ENCODE peak calls at places on chromosomes 6 and 20, in nine cellular contexts. L is thyroid gland, E is breast epithelium, I is IMR-90, W is hepatocyte, Q is mammary epithelial cell, T is neuronal stem cell, F is tibial nerve, G is fibroblast of lung. S is an unnamed sample.

GRCh38 chr20:23161968-23162696 is 76.0 kb upstream of the CD93 start:
- DNase-seq in L (peak), F (peak), W (peak), E (peak), Q (no peak), T (no peak), G (peak), I (no peak), S (no peak)

GRCh38 chr6:6201200-6201599 is 119.3 kb downstream of the F13A1 start:
- DNase-seq in E (no peak), Q (no peak), T (no peak), F (no peak), G (no peak), I (no peak), W (no peak), L (no peak), S (no peak)

GRCh38 chr6:90429713-90430112 is 133.1 kb upstream of the BACH2 start:
- DNase-seq in T (no peak), G (peak), I (no peak), E (no peak), L (no peak), Q (peak), W (no peak), F (no peak), S (no peak)

GRCh38 chr20:58160451-58161051 is 67.9 kb downstream of the ANKRD60 start:
- DNase-seq in L (no peak), W (no peak), Q (no peak), E (no peak), G (peak), I (peak), F (peak), T (no peak), S (no peak)

GRCh38 chr6:27297857-27298730 is 14.0 kb downstream of the POM121L2 start:
- DNase-seq in I (peak), L (no peak), E (no peak), F (no peak), Q (peak), G (peak), T (no peak), W (peak), S (peak)

GRCh38 chr6:87366428-87366827 is 21.8 kb downstream of the C6orf163 start:
- DNase-seq in W (no peak), T (no peak), F (no peak), Q (peak), E (no peak), L (no peak), G (no peak), I (peak), S (no peak)

GRCh38 chr6:71031912-71032311 is 75.1 kb upstream of the B3GAT2 start:
- DNase-seq in Q (no peak), F (no peak), G (peak), T (no peak), E (no peak), L (no peak), W (peak), I (peak), S (no peak)

GRCh38 chr20:50577175-50578018 is 67.2 kb downstream of the PTPN1 start:
- DNase-seq in G (no peak), I (no peak), T (no peak), Q (no peak), F (no peak), L (peak), W (no peak), E (peak), S (no peak)

GRCh38 chr6:51045548-51045947 is 226.9 kb downstream of the TFAP2B start:
- DNase-seq in T (no peak), G (no peak), E (no peak), L (no peak), W (no peak), I (no peak), F (no peak), Q (peak), S (no peak)

GRCh38 chr6:19771753-19772336 is 65.3 kb upstream of the ID4 start:
- DNase-seq in I (peak), F (no peak), E (no peak), T (no peak), Q (peak), G (peak), L (no peak), W (no peak), S (no peak)

GRCh38 chr6:30101423-30101938 is 11.4 kb downstream of the TRIM31 start:
- DNase-seq in G (no peak), F (no peak), I (no peak), Q (no peak), E (no peak), T (no peak), W (no peak), L (no peak), S (no peak)

GRCh38 chr20:4053516-4053919 is 38.2 kb upstream of the RNF24 start:
- DNase-seq in T (no peak), G (no peak), W (no peak), L (no peak), I (no peak), E (no peak), Q (peak), F (no peak), S (no peak)

GRCh38 chr20:33826270-33826897 is 15.2 kb downstream of the CHMP4B start:
- DNase-seq in I (no peak), G (no peak), L (no peak), T (no peak), Q (peak), E (no peak), F (no peak), W (peak), S (peak)

GRCh38 chr6:138833819-138834539 is 38.1 kb downstream of the ECT2L start:
- DNase-seq in F (no peak), I (no peak), L (peak), E (no peak), T (no peak), W (no peak), G (peak), Q (no peak), S (no peak)

GRCh38 chr6:144953552-144954240 is 668.6 kb downstream of the UTRN start:
- DNase-seq in T (no peak), I (peak), L (no peak), G (no peak), W (no peak), E (no peak), Q (peak), F (no peak), S (no peak)

GRCh38 chr20:37123441-37123840 is 27.6 kb upstream of the RBL1 start:
- DNase-seq in Q (no peak), F (no peak), E (no peak), T (no peak), W (no peak), I (no peak), L (no peak), G (no peak), S (no peak)

GRCh38 chr20:59403261-59403961 is 103.0 kb downstream of the EDN3 start:
- DNase-seq in E (peak), F (peak), W (peak), T (peak), Q (no peak), G (no peak), L (peak), I (no peak), S (peak)

GRCh38 chr6:3913077-3913957 is 64.1 kb downstream of the FAM50B start:
- DNase-seq in G (peak), F (peak), Q (peak), I (peak), T (no peak), L (peak), E (peak), W (peak), S (peak)

GRCh38 chr6:16694789-16695188 is 66.5 kb downstream of the ATXN1 start:
- DNase-seq in I (no peak), Q (no peak), F (no peak), E (no peak), L (no peak), T (no peak), W (no peak), G (no peak), S (no peak)

GRCh38 chr6:79084693-79085092 is 6.6 kb upstream of the PHIP start:
- DNase-seq in Q (no peak), G (peak), T (no peak), W (no peak), I (no peak), L (no peak), E (no peak), F (no peak), S (no peak)

GRCh38 chr6:88232753-88233152 is 66.6 kb upstream of the CNR1 start:
- DNase-seq in L (no peak), F (no peak), T (no peak), I (no peak), G (no peak), W (no peak), E (no peak), Q (no peak), S (no peak)

GRCh38 chr6:103177800-103178199 is 1681.9 kb downstream of the HACE1 start:
- DNase-seq in E (no peak), T (no peak), I (no peak), Q (no peak), W (no peak), F (no peak), G (no peak), L (no peak), S (no peak)

GRCh38 chr20:19786311-19786710 is 28.3 kb downstream of the RIN2 start:
- DNase-seq in I (peak), G (peak), L (peak), Q (peak), E (peak), W (no peak), T (no peak), F (peak), S (no peak)

GRCh38 chr6:114783083-114783482 is 440.3 kb upstream of the HS3ST5 start:
- DNase-seq in L (no peak), T (no peak), E (no peak), F (no peak), W (no peak), G (no peak), I (no peak), Q (peak), S (no peak)

GRCh38 chr20:58880994-58881752 is 28.7 kb downstream of the GNAS start:
- DNase-seq in F (no peak), W (no peak), L (peak), T (no peak), Q (no peak), E (no peak), I (no peak), G (no peak), S (no peak)

GRCh38 chr20:61579908-61580307 is 327.8 kb downstream of the CDH4 start:
- DNase-seq in T (no peak), W (peak), L (no peak), E (no peak), Q (no peak), F (no peak), G (no peak), I (no peak), S (no peak)

GRCh38 chr20:39010496-39010895 is 48.4 kb downstream of the DHX35 start:
- DNase-seq in E (no peak), T (no peak), W (no peak), I (no peak), Q (no peak), F (no peak), G (no peak), L (no peak), S (peak)

GRCh38 chr6:150928882-150929281 is 63.4 kb downstream of the MTHFD1L start:
- DNase-seq in G (no peak), T (no peak), I (no peak), L (no peak), W (no peak), E (no peak), Q (no peak), F (no peak), S (peak)

GRCh38 chr6:95093154-95093553 is 484.2 kb upstream of the MANEA start:
- DNase-seq in T (no peak), E (no peak), W (no peak), Q (peak), I (peak), F (no peak), L (no peak), G (no peak), S (no peak)

GRCh38 chr6:112441607-112442006 is 94.5 kb downstream of the RFPL4B start:
- DNase-seq in T (no peak), I (no peak), W (no peak), L (no peak), G (peak), F (no peak), Q (no peak), E (no peak), S (no peak)

GRCh38 chr6:82362868-82363267 is 749 bp upstream of the TPBG start:
- DNase-seq in T (peak), Q (no peak), W (peak), L (peak), G (peak), E (no peak), F (no peak), I (peak), S (peak)

GRCh38 chr20:50026746-50027575 is 44.2 kb downstream of the SNAI1 start:
- DNase-seq in E (no peak), F (no peak), G (no peak), W (no peak), I (peak), T (no peak), Q (no peak), L (no peak), S (no peak)

GRCh38 chr20:31695849-31696804 is 26.5 kb downstream of the BCL2L1 start:
- DNase-seq in L (peak), Q (peak), G (peak), T (no peak), I (peak), W (peak), F (no peak), E (no peak), S (no peak)

GRCh38 chr20:31694842-31695593 is 27.6 kb downstream of the BCL2L1 start:
- DNase-seq in Q (no peak), E (no peak), F (no peak), W (no peak), T (no peak), L (no peak), I (no peak), G (no peak), S (no peak)

GRCh38 chr20:31691646-31692275 is 30.9 kb downstream of the BCL2L1 start:
- DNase-seq in G (no peak), E (no peak), I (peak), T (no peak), W (no peak), L (no peak), Q (no peak), F (no peak), S (no peak)

GRCh38 chr20:31693402-31693801 is 29.3 kb downstream of the BCL2L1 start:
- DNase-seq in E (no peak), L (no peak), F (no peak), G (no peak), W (no peak), T (no peak), I (no peak), Q (no peak), S (no peak)

DNA sequence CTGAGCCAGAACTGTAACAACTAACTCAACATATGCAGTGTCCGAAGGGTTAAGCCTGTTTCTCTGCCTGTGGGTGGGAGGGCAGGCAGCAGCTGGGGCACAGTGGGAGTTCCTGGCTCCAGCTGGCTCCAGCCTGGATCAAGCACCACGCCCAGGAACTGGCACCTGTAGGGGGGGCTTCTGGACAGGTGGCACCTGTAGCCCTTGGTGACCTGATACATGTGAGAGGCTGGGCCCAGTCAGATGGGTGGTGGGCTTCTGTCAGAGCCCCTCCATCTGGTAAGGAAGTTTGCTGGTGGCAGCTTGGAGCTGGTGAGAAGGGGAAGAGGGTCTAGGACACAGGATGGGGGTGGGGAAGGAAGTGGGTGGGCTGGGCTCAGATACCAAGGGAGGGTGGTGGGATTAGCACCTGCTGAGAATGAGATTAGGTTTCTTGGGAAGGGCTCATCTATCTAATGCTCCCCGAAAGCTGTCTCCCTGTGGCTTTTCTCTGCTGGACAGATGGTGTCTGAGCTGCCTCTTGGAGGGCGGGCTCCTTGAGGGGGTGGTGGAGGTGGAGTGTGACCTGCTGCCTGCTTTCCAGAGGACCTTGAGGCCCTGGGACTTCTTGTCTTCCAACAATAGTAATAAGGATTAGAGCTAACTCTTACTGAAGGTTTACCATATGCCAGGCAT is 28.5 kb downstream of the BCL2L1 start:
- DNase-seq in F (no peak), Q (no peak), I (no peak), T (no peak), L (no peak), E (no peak), G (no peak), W (no peak), S (peak)
- H3K27ac ChIP-seq in F (peak), Q (no peak), I (no peak), T (no peak), L (peak), E (peak), G (no peak), W (peak), S (no peak)

GRCh38 chr6:53067307-53067706 is 2.1 kb downstream of the FBXO9 start:
- DNase-seq in Q (no peak), F (no peak), I (peak), T (no peak), G (no peak), E (no peak), L (no peak), W (no peak), S (no peak)
- H3K27ac ChIP-seq in Q (no peak), F (no peak), I (no peak), T (no peak), G (no peak), E (peak), L (no peak), W (peak), S (no peak)

GRCh38 chr6:55888917-55889316 is 13.5 kb upstream of the BMP5 start:
- DNase-seq in I (no peak), T (no peak), Q (no peak), E (no peak), F (no peak), L (no peak), G (no peak), W (no peak), S (no peak)

GRCh38 chr6:55886185-55886836 is 10.9 kb upstream of the BMP5 start:
- DNase-seq in L (no peak), T (no peak), I (peak), F (no peak), E (no peak), W (peak), Q (no peak), G (peak), S (no peak)

GRCh38 chr6:55882731-55883595 is 7.6 kb upstream of the BMP5 start:
- DNase-seq in L (no peak), F (peak), T (no peak), G (peak), E (no peak), Q (peak), I (peak), W (peak), S (no peak)
- H3K27ac ChIP-seq in L (no peak), F (no peak), T (no peak), G (no peak), E (peak), Q (no peak), I (no peak), W (no peak), S (no peak)

GRCh38 chr6:159695984-159696383 is 2.9 kb upstream of the SOD2 start:
- DNase-seq in W (no peak), Q (no peak), G (no peak), E (no peak), T (no peak), L (no peak), I (peak), F (no peak), S (no peak)

GRCh38 chr6:159700970-159701369 is 7.9 kb upstream of the SOD2 start:
- DNase-seq in W (no peak), F (no peak), L (no peak), Q (no peak), E (no peak), G (no peak), I (peak), T (no peak), S (no peak)

GRCh38 chr6:159701413-159701999 is 8.5 kb upstream of the SOD2 start:
- DNase-seq in I (peak), G (peak), F (no peak), T (no peak), W (peak), Q (peak), L (no peak), E (no peak), S (no peak)
- H3K27ac ChIP-seq in I (peak), G (peak), F (peak), T (no peak), W (peak), Q (peak), L (peak), E (peak), S (no peak)

DNA sequence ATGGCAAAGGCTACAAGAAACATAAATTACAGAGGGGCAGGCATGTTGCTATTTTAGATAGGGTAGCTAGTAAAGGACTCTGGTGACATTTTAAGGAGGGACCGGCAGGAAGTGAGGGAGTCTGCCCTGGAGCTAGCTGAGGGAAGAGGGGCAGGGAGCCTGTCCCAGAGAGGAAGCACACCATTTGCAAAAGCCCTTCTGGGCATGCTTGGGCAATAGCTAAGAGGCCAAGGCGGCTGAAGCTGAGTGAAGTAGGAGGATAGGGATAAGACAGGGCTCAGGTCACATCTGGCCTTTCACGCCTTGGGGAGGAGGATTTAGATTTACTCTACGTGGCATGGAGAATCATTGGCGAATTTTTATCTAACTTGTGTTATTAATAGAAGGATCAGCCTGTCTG is 96.2 kb downstream of the RTN4IP1 start:
- DNase-seq in I (no peak), Q (no peak), W (no peak), E (no peak), L (no peak), T (no peak), G (no peak), F (no peak), S (no peak)
- H3K27ac ChIP-seq in I (no peak), Q (no peak), W (no peak), E (no peak), L (no peak), T (no peak), G (no peak), F (no peak), S (no peak)

GRCh38 chr6:25403150-25403549 is 124.0 kb downstream of the CARMIL1 start:
- DNase-seq in W (no peak), T (no peak), F (no peak), Q (no peak), G (no peak), I (no peak), L (no peak), E (no peak), S (no peak)
- H3K27ac ChIP-seq in W (no peak), T (no peak), F (no peak), Q (no peak), G (no peak), I (no peak), L (no peak), E (no peak), S (no peak)